ENCODE peak calls at places on chromosomes 4 and X, in ten cellular contexts. One of them, this sample, is unnamed.

GRCh38 chr4:68271851-68272756 is 26.6 kb upstream of the TMPRSS11B start:
- DNase-seq in NCI-H2029 treated with DMSO at 0.1 percent for 48 hours: no peak
- DNase-seq in putamen: peak; percentile 57
- DNase-seq in right lobe of liver: no peak
- DNase-seq in substantia nigra: no peak
- DNase-seq in GM12865: peak; percentile 63
- DNase-seq in NCI-H774: peak; percentile 3
- DNase-seq in ecto neural progenitor cell: no peak
- DNase-seq in NCI-H1694: no peak
- DNase-seq in NCI-H1930: no peak
- DNase-seq in this sample: no peak

GRCh38 chr4:133694416-133694815 is 507.2 kb downstream of the PABPC4L start:
- DNase-seq in right lobe of liver: no peak
- DNase-seq in GM12865: no peak
- DNase-seq in putamen: no peak
- DNase-seq in NCI-H2029 treated with DMSO at 0.1 percent for 48 hours: no peak
- DNase-seq in substantia nigra: no peak
- DNase-seq in NCI-H774: no peak
- DNase-seq in NCI-H1930: no peak
- DNase-seq in ecto neural progenitor cell: no peak
- DNase-seq in NCI-H1694: no peak
- DNase-seq in this sample: no peak

GRCh38 chrX:44245730-44246129 is 97.7 kb downstream of the EFHC2 start:
- DNase-seq in NCI-H774: no peak
- DNase-seq in putamen: no peak
- DNase-seq in GM12865: no peak
- DNase-seq in NCI-H1694: no peak
- DNase-seq in NCI-H1930: peak; percentile 17
- DNase-seq in right lobe of liver: no peak
- DNase-seq in NCI-H2029 treated with DMSO at 0.1 percent for 48 hours: no peak
- DNase-seq in substantia nigra: no peak
- DNase-seq in ecto neural progenitor cell: no peak
- DNase-seq in this sample: no peak

GRCh38 chr4:21769404-21770147 is 179.0 kb downstream of the KCNIP4 start:
- DNase-seq in GM12865: no peak
- DNase-seq in NCI-H2029 treated with DMSO at 0.1 percent for 48 hours: no peak
- DNase-seq in right lobe of liver: no peak
- DNase-seq in NCI-H774: no peak
- DNase-seq in NCI-H1694: no peak
- DNase-seq in putamen: no peak
- DNase-seq in NCI-H1930: no peak
- DNase-seq in substantia nigra: no peak
- DNase-seq in ecto neural progenitor cell: no peak
- DNase-seq in this sample: no peak

GRCh38 chr4:123832173-123833026 is 435.8 kb downstream of the SPRY1 start:
- DNase-seq in ecto neural progenitor cell: no peak
- DNase-seq in NCI-H2029 treated with DMSO at 0.1 percent for 48 hours: no peak
- DNase-seq in NCI-H1930: no peak
- DNase-seq in NCI-H774: no peak
- DNase-seq in substantia nigra: no peak
- DNase-seq in right lobe of liver: no peak
- DNase-seq in putamen: peak; percentile 78
- DNase-seq in GM12865: no peak
- DNase-seq in NCI-H1694: no peak
- DNase-seq in this sample: peak; percentile 74

GRCh38 chr4:79666875-79667274 is 258.8 kb upstream of the GK2 start:
- DNase-seq in NCI-H1694: no peak
- DNase-seq in putamen: no peak
- DNase-seq in substantia nigra: no peak
- DNase-seq in NCI-H1930: no peak
- DNase-seq in ecto neural progenitor cell: no peak
- DNase-seq in NCI-H774: no peak
- DNase-seq in NCI-H2029 treated with DMSO at 0.1 percent for 48 hours: no peak
- DNase-seq in right lobe of liver: no peak
- DNase-seq in GM12865: no peak
- DNase-seq in this sample: no peak

GRCh38 chr4:118813561-118813960 is 22.4 kb downstream of the SEC24D start:
- DNase-seq in NCI-H774: no peak
- DNase-seq in substantia nigra: no peak
- DNase-seq in NCI-H1694: no peak
- DNase-seq in GM12865: no peak
- DNase-seq in right lobe of liver: no peak
- DNase-seq in NCI-H2029 treated with DMSO at 0.1 percent for 48 hours: no peak
- DNase-seq in NCI-H1930: no peak
- DNase-seq in ecto neural progenitor cell: no peak
- DNase-seq in putamen: no peak
- DNase-seq in this sample: no peak

GRCh38 chr4:17787315-17787714 is 5.9 kb upstream of the FAM184B start:
- DNase-seq in ecto neural progenitor cell: no peak
- DNase-seq in GM12865: no peak
- DNase-seq in substantia nigra: no peak
- DNase-seq in NCI-H2029 treated with DMSO at 0.1 percent for 48 hours: no peak
- DNase-seq in putamen: peak; percentile 17
- DNase-seq in right lobe of liver: no peak
- DNase-seq in NCI-H1930: no peak
- DNase-seq in NCI-H1694: no peak
- DNase-seq in NCI-H774: no peak
- DNase-seq in this sample: no peak

GRCh38 chrX:40996886-40997530 is 88.2 kb upstream of the USP9X start:
- DNase-seq in putamen: peak; percentile 30
- DNase-seq in right lobe of liver: no peak
- DNase-seq in GM12865: peak; percentile 31
- DNase-seq in substantia nigra: no peak
- DNase-seq in ecto neural progenitor cell: no peak
- DNase-seq in NCI-H1694: peak; percentile 33
- DNase-seq in NCI-H2029 treated with DMSO at 0.1 percent for 48 hours: no peak
- DNase-seq in NCI-H774: no peak
- DNase-seq in NCI-H1930: no peak
- DNase-seq in this sample: no peak

GRCh38 chrX:42247241-42247640 is 323.9 kb upstream of the CASK start:
- DNase-seq in NCI-H1930: no peak
- DNase-seq in NCI-H1694: no peak
- DNase-seq in NCI-H774: no peak
- DNase-seq in putamen: no peak
- DNase-seq in substantia nigra: no peak
- DNase-seq in NCI-H2029 treated with DMSO at 0.1 percent for 48 hours: no peak
- DNase-seq in GM12865: peak; percentile 4
- DNase-seq in right lobe of liver: no peak
- DNase-seq in ecto neural progenitor cell: no peak
- DNase-seq in this sample: no peak

GRCh38 chr4:74057588-74057987 is 19.1 kb upstream of the CXCL3 start:
- DNase-seq in substantia nigra: no peak
- DNase-seq in NCI-H774: no peak
- DNase-seq in ecto neural progenitor cell: no peak
- DNase-seq in NCI-H1694: no peak
- DNase-seq in GM12865: no peak
- DNase-seq in putamen: no peak
- DNase-seq in NCI-H2029 treated with DMSO at 0.1 percent for 48 hours: no peak
- DNase-seq in NCI-H1930: no peak
- DNase-seq in right lobe of liver: no peak
- DNase-seq in this sample: no peak

GRCh38 chr4:181966084-181966483 is 277.1 kb upstream of the TENM3 start:
- DNase-seq in NCI-H1930: no peak
- DNase-seq in substantia nigra: no peak
- DNase-seq in NCI-H774: no peak
- DNase-seq in putamen: no peak
- DNase-seq in NCI-H1694: no peak
- DNase-seq in ecto neural progenitor cell: no peak
- DNase-seq in right lobe of liver: no peak
- DNase-seq in NCI-H2029 treated with DMSO at 0.1 percent for 48 hours: no peak
- DNase-seq in GM12865: peak; percentile 45
- DNase-seq in this sample: no peak

GRCh38 chr4:121070696-121071639 is 1.4 kb downstream of the NDNF start:
- DNase-seq in NCI-H2029 treated with DMSO at 0.1 percent for 48 hours: no peak
- DNase-seq in ecto neural progenitor cell: peak; percentile 80
- DNase-seq in NCI-H1694: no peak
- DNase-seq in NCI-H1930: no peak
- DNase-seq in substantia nigra: no peak
- DNase-seq in putamen: no peak
- DNase-seq in NCI-H774: no peak
- DNase-seq in GM12865: no peak
- DNase-seq in right lobe of liver: peak; percentile 29
- DNase-seq in this sample: peak; percentile 60

GRCh38 chr4:78707268-78707667 is 68.9 kb upstream of the BMP2K start:
- DNase-seq in NCI-H774: no peak
- DNase-seq in NCI-H1930: no peak
- DNase-seq in right lobe of liver: no peak
- DNase-seq in putamen: peak; percentile 78
- DNase-seq in NCI-H1694: no peak
- DNase-seq in ecto neural progenitor cell: no peak
- DNase-seq in substantia nigra: no peak
- DNase-seq in NCI-H2029 treated with DMSO at 0.1 percent for 48 hours: no peak
- DNase-seq in GM12865: no peak
- DNase-seq in this sample: no peak

GRCh38 chr4:13162886-13163285 is 321.3 kb downstream of the RAB28 start:
- DNase-seq in putamen: no peak
- DNase-seq in right lobe of liver: no peak
- DNase-seq in NCI-H2029 treated with DMSO at 0.1 percent for 48 hours: peak; percentile 39
- DNase-seq in NCI-H1694: no peak
- DNase-seq in GM12865: no peak
- DNase-seq in substantia nigra: no peak
- DNase-seq in NCI-H1930: no peak
- DNase-seq in ecto neural progenitor cell: no peak
- DNase-seq in NCI-H774: no peak
- DNase-seq in this sample: no peak

GRCh38 chr4:70721747-70722146 is at the start of gene RUFY3:
- DNase-seq in NCI-H1930: peak; percentile 90
- DNase-seq in ecto neural progenitor cell: no peak
- DNase-seq in right lobe of liver: no peak
- DNase-seq in NCI-H2029 treated with DMSO at 0.1 percent for 48 hours: no peak
- DNase-seq in substantia nigra: peak; percentile 33
- DNase-seq in putamen: peak; percentile 96
- DNase-seq in GM12865: no peak
- DNase-seq in NCI-H774: no peak
- DNase-seq in NCI-H1694: peak; percentile 94
- DNase-seq in this sample: no peak

GRCh38 chr4:118288097-118288496 is 64.7 kb downstream of the PRSS12 start:
- DNase-seq in NCI-H774: no peak
- DNase-seq in right lobe of liver: no peak
- DNase-seq in putamen: no peak
- DNase-seq in ecto neural progenitor cell: no peak
- DNase-seq in GM12865: no peak
- DNase-seq in NCI-H2029 treated with DMSO at 0.1 percent for 48 hours: no peak
- DNase-seq in substantia nigra: no peak
- DNase-seq in NCI-H1694: no peak
- DNase-seq in NCI-H1930: no peak
- DNase-seq in this sample: no peak

GRCh38 chrX:145821291-145821897 is 3.8 kb downstream of the SLITRK2 start:
- DNase-seq in NCI-H774: no peak
- DNase-seq in NCI-H1930: no peak
- DNase-seq in ecto neural progenitor cell: peak; percentile 62
- DNase-seq in NCI-H1694: no peak
- DNase-seq in putamen: peak; percentile 85
- DNase-seq in NCI-H2029 treated with DMSO at 0.1 percent for 48 hours: no peak
- DNase-seq in substantia nigra: peak; percentile 48
- DNase-seq in right lobe of liver: peak; percentile 19
- DNase-seq in GM12865: no peak
- DNase-seq in this sample: peak; percentile 66

GRCh38 chrX:20454117-20454516 is 187.4 kb upstream of the RPS6KA3 start:
- DNase-seq in NCI-H1930: no peak
- DNase-seq in putamen: no peak
- DNase-seq in NCI-H1694: no peak
- DNase-seq in ecto neural progenitor cell: no peak
- DNase-seq in GM12865: no peak
- DNase-seq in NCI-H774: no peak
- DNase-seq in substantia nigra: no peak
- DNase-seq in NCI-H2029 treated with DMSO at 0.1 percent for 48 hours: no peak
- DNase-seq in right lobe of liver: no peak
- DNase-seq in this sample: no peak

GRCh38 chrX:134171661-134172587 is 65.1 kb upstream of the CCDC160 start:
- DNase-seq in putamen: peak; percentile 20
- DNase-seq in GM12865: no peak
- DNase-seq in NCI-H1930: peak; percentile 14
- DNase-seq in ecto neural progenitor cell: peak; percentile 66
- DNase-seq in right lobe of liver: peak; percentile 31
- DNase-seq in NCI-H1694: no peak
- DNase-seq in NCI-H774: no peak
- DNase-seq in NCI-H2029 treated with DMSO at 0.1 percent for 48 hours: peak; percentile 24
- DNase-seq in substantia nigra: no peak
- DNase-seq in this sample: peak; percentile 50

GRCh38 chrX:141278306-141278705 is 36.0 kb upstream of the SPANXC start:
- DNase-seq in putamen: peak; percentile 19
- DNase-seq in NCI-H774: no peak
- DNase-seq in ecto neural progenitor cell: no peak
- DNase-seq in NCI-H1694: no peak
- DNase-seq in GM12865: peak; percentile 1
- DNase-seq in right lobe of liver: no peak
- DNase-seq in NCI-H1930: no peak
- DNase-seq in substantia nigra: no peak
- DNase-seq in NCI-H2029 treated with DMSO at 0.1 percent for 48 hours: no peak
- DNase-seq in this sample: no peak

GRCh38 chrX:110173192-110174175 is 144.4 kb downstream of the AMMECR1 start:
- DNase-seq in GM12865: no peak
- DNase-seq in NCI-H1930: no peak
- DNase-seq in ecto neural progenitor cell: no peak
- DNase-seq in putamen: no peak
- DNase-seq in NCI-H774: no peak
- DNase-seq in NCI-H2029 treated with DMSO at 0.1 percent for 48 hours: no peak
- DNase-seq in NCI-H1694: no peak
- DNase-seq in substantia nigra: no peak
- DNase-seq in right lobe of liver: no peak
- DNase-seq in this sample: no peak

This sample was measured in aorta.